ENCODE peak calls at places on chromosomes 6 and 20, in six cellular contexts. E is endothelial cell of umbilical vein, Y is HepG2, G is NB4, K is K562, D is GM12878. W is an unnamed sample.

GRCh38 chr20:20450461-20451027 is 82.6 kb downstream of the INSM1 start:
- DNase-seq in K (no peak), G (no peak), E (peak), D (no peak), Y (no peak), W (no peak)

GRCh38 chr6:168451805-168452204 is 10.8 kb downstream of the SMOC2 start:
- DNase-seq in G (no peak), K (no peak), D (no peak), Y (no peak), E (no peak), W (no peak)

GRCh38 chr6:72040106-72040505 is 153.8 kb downstream of the RIMS1 start:
- DNase-seq in E (no peak), D (no peak), K (no peak), Y (no peak), G (no peak), W (no peak)

GRCh38 chr6:73585566-73586415 is 65.0 kb upstream of the EEF1A1 start:
- DNase-seq in Y (peak), G (peak), E (peak), K (peak), D (peak), W (peak)

GRCh38 chr20:43571310-43571709 is 12.5 kb downstream of the SGK2 start:
- DNase-seq in K (peak), D (no peak), E (no peak), Y (no peak), G (no peak), W (no peak)

GRCh38 chr6:34531580-34532201 is 24.4 kb downstream of the SPDEF start:
- DNase-seq in E (peak), D (peak), K (peak), G (peak), Y (no peak), W (peak)

GRCh38 chr6:169115632-169116031 is 138.0 kb downstream of the THBS2 start:
- DNase-seq in Y (no peak), K (no peak), E (no peak), G (peak), D (no peak), W (no peak)

GRCh38 chr6:36874016-36874442 is 574 bp downstream of the PPIL1 start:
- DNase-seq in D (no peak), Y (no peak), G (peak), K (no peak), E (no peak), W (no peak)

GRCh38 chr6:152112503-152113261 is 305.2 kb downstream of the ESR1 start:
- DNase-seq in G (no peak), K (no peak), D (no peak), E (peak), Y (no peak), W (no peak)

GRCh38 chr6:160120087-160120486 is 1.5 kb upstream of the SLC22A1 start:
- DNase-seq in K (no peak), D (no peak), E (no peak), Y (no peak), G (no peak), W (no peak)

GRCh38 chr6:71468038-71468437 is 179.4 kb downstream of the OGFRL1 start:
- DNase-seq in D (no peak), K (no peak), Y (no peak), G (no peak), E (no peak), W (no peak)

GRCh38 chr20:50187403-50188051 is 3.1 kb upstream of the CEBPB start:
- DNase-seq in E (no peak), G (peak), K (peak), D (no peak), Y (peak), W (peak)

GRCh38 chr6:137654365-137654981 is 160.3 kb upstream of the OLIG3 start:
- DNase-seq in G (no peak), D (no peak), K (no peak), E (no peak), Y (no peak), W (no peak)

GRCh38 chr6:37517411-37517812 is 17.7 kb upstream of the CCDC167 start:
- DNase-seq in Y (no peak), E (no peak), K (no peak), D (no peak), G (peak), W (no peak)

GRCh38 chr6:30158475-30159025 is 2.5 kb downstream of the TRIM10 start:
- DNase-seq in D (no peak), K (no peak), E (no peak), G (no peak), Y (no peak), W (no peak)

GRCh38 chr6:152879681-152880080 is 103.2 kb downstream of the FBXO5 start:
- DNase-seq in K (no peak), E (no peak), Y (no peak), G (no peak), D (no peak), W (no peak)

GRCh38 chr6:139905404-139906052 is 531.1 kb upstream of the CITED2 start:
- DNase-seq in D (no peak), G (peak), E (no peak), Y (no peak), K (no peak), W (no peak)

GRCh38 chr6:41055149-41055548 is 2.1 kb downstream of the APOBEC2 start:
- DNase-seq in D (no peak), Y (no peak), E (no peak), K (no peak), G (no peak), W (no peak)

GRCh38 chr20:33857722-33858563 is 46.8 kb downstream of the CHMP4B start:
- DNase-seq in K (no peak), G (no peak), Y (no peak), D (no peak), E (no peak), W (no peak)

GRCh38 chr20:24506696-24507095 is 37.3 kb downstream of the SYNDIG1 start:
- DNase-seq in G (no peak), Y (no peak), K (no peak), D (no peak), E (no peak), W (no peak)

GRCh38 chr6:138692978-138693909 is 80.3 kb upstream of the CCDC28A start:
- DNase-seq in K (peak), G (peak), Y (peak), D (no peak), E (peak), W (peak)
- TF ChIP-seq MYC in K (no peak), G (no peak), Y (peak), D (no peak), E (no peak), W (no peak)

GRCh38 chr20:38021373-38021772 is 11.9 kb downstream of the TTI1 start:
- DNase-seq in G (no peak), E (no peak), D (no peak), K (no peak), Y (peak), W (no peak)

GRCh38 chr20:38017959-38018358 is 15.3 kb downstream of the TTI1 start:
- DNase-seq in Y (no peak), E (no peak), K (no peak), G (no peak), D (no peak), W (peak)

GRCh38 chr20:38024496-38024895 is 8.8 kb downstream of the TTI1 start:
- DNase-seq in D (no peak), G (no peak), K (no peak), Y (no peak), E (no peak), W (no peak)

GRCh38 chr20:38018385-38018784 is 14.9 kb downstream of the TTI1 start:
- DNase-seq in E (no peak), K (no peak), Y (no peak), G (no peak), D (no peak), W (no peak)

GRCh38 chr20:38023181-38024085 is 9.8 kb downstream of the TTI1 start:
- DNase-seq in G (no peak), E (peak), K (no peak), Y (peak), D (no peak), W (peak)
- TF ChIP-seq MYC in G (no peak), E (no peak), K (no peak), Y (no peak), D (no peak), W (no peak)

GRCh38 chr6:25192562-25192961 is 86.6 kb upstream of the CARMIL1 start:
- DNase-seq in D (no peak), G (no peak), E (no peak), K (no peak), Y (no peak), W (no peak)
- TF ChIP-seq MYC in D (no peak), G (no peak), E (no peak), K (no peak), Y (no peak), W (no peak)

DNA sequence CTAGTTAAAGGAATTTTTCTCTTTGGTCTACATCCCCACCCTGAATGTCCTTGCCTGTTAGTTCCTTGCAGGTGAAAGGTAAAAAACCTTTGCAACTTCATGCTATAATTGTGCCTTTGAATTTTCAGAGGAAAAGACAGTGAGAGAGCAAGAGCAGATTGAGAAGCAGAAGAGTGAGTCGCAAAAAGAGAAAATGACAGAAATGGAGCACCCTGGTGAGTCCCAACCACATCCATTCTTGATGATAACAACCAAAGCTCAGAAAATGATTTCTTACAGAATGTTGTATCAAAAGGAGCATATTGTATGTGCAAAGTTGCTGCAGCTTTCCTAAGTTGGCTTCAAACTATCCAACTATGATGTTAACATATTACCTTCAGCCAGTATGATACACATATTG is 165.2 kb upstream of the CENPW start:
- DNase-seq in E (no peak), K (no peak), D (no peak), Y (no peak), G (no peak), W (no peak)
- TF ChIP-seq MYC in E (no peak), K (no peak), D (no peak), Y (no peak), G (no peak), W (no peak)

DNA sequence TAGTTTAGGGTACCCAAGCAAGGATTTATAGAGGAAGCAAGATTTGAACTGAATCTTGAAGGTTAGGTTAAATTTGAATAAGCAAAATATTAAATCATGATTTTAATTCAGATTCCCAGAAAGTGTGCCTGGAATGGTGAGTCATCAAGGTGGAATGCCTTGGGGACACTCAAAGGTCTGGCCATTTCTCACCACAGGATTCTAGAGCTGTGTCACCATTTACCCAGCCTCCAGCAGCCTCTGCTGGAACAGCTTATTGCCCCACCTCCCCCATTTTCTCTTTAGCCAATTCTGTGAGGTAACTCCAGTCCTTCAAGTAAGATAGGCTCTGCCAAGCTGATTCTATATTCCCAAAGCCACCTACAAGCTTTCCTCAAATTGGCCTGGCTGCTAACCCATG is 181.4 kb downstream of the SIM1 start:
- DNase-seq in K (peak), D (no peak), G (no peak), Y (no peak), E (no peak), W (peak)
- TF ChIP-seq MYC in K (no peak), D (no peak), G (no peak), Y (no peak), E (no peak), W (no peak)

DNA sequence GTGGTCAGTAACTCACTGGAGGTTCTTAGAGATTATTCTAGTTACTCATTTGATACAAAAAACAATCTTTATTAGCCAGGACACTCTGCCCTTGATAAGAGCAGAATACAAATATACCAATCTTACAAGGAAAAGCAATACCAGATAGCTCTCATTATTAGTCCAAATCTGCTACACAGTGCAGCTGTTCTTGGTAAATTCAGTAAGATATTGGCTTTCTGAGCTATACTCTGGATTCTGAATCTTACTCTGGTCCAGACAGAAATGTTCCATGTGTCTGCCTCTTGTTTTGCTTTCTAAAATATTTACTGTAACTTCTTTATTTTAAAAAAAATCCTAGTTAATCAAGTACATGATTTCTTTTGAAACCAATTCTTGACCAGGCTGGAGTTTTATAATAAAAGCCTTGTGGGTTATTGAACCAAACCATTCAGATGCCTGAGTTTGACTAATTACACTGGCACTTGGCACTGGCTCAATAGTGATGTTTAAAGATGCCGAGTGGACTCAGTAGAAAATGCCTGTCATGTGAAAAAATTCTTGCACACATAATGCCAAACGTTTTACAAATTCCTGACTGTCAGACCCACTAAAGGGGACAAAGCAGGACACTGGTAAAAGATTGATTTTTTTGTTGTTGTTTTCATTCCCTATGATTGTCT is 242.8 kb upstream of the TCF21 start:
- DNase-seq in G (no peak), K (no peak), D (no peak), Y (no peak), E (no peak), W (peak)
- TF ChIP-seq MYC in G (no peak), K (no peak), D (no peak), Y (no peak), E (no peak), W (no peak)

GRCh38 chr6:135180458-135181332 is at the start of gene MYB:
- DNase-seq in G (peak), D (no peak), Y (no peak), K (peak), E (peak), W (peak)

GRCh38 chr6:135182120-135182992 is 1.2 kb downstream of the MYB start:
- DNase-seq in E (peak), K (peak), G (peak), Y (no peak), D (no peak), W (peak)

GRCh38 chr6:135181333-135182119 is 418 bp downstream of the MYB start:
- DNase-seq in G (peak), Y (no peak), K (no peak), D (no peak), E (peak), W (peak)

GRCh38 chr6:135182993-135183531 is 2.0 kb downstream of the MYB start:
- DNase-seq in G (peak), K (peak), Y (no peak), D (no peak), E (no peak), W (no peak)

DNA sequence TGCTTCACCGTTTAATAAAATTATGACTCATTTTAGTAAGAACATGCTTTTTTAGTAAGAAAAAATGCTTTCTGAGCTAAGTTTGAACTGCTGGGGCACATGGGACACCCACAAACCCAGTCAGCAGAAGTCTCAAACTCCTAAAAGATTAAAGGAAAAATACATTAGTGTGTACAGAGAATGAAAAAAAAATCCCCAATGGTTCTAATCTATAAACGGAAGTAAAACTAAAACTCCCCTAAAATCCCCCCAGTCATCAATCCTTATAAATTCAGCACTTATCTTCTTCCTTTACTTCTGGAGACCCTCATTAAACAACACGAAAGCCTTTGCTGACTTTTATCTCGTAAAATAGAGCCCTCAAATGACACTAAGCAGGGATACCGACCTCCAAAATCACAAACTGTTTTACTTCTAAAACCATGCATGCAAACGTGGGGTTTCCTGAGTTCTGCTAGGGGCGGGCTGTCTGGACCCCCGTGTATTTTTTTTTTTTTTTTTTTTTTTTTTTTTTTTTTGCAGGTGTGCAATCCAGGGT is 1.1 kb upstream of the MYB start:
- DNase-seq in D (no peak), Y (no peak), G (no peak), E (no peak), K (no peak), W (no peak)
- TF ChIP-seq MYC in D (no peak), Y (no peak), G (no peak), E (no peak), K (no peak), W (no peak)

GRCh38 chr6:162377735-162378134 is 349.8 kb downstream of the PRKN start:
- DNase-seq in Y (no peak), E (no peak), K (no peak), G (no peak), D (no peak), W (no peak)
- TF ChIP-seq MYC in Y (no peak), E (no peak), K (no peak), G (no peak), D (no peak), W (no peak)